ENCODE peak calls at places on chromosomes 6 and 20, in eight cellular contexts. P is NCI-H1694; J is NCI-H2029 treated with DMSO at 0.1 percent for 48 hours; C is spleen; V is stimulated activated naive B cell treated with anti-CD40 and anti-IgM and Interleukin-4, amounts not matched to agents 10 μg/mL and 1 μg/mL and 100 μg/mL, for 72 hours; U is B cell; N is mesothelial cell of epicardium; E is activated naive CD8-positive, alpha-beta T cell treated with anti-CD3 and anti-CD28 coated beads, Interleukin-2, amount 50 U/mL, for 24 hours. W is an unnamed sample.
A peak's percentile ranks its signal among the peaks of the same experiment; 100 is the strongest.

GRCh38 chr6:152050451-152051195 is 243.1 kb downstream of the ESR1 start:
- DNase-seq in P (no peak), J (no peak), C (no peak), V (no peak), U (no peak), N (no peak), E (no peak), W (no peak)

GRCh38 chr6:117138920-117139319 is 126.4 kb upstream of the VGLL2 start:
- DNase-seq in P (no peak), J (peak; percentile 92), C (no peak), V (no peak), U (no peak), N (no peak), E (no peak), W (no peak)

GRCh38 chr6:69732640-69733039 is 64.2 kb downstream of the LMBRD1 start:
- DNase-seq in P (peak; percentile 18), J (no peak), C (no peak), V (no peak), U (peak; percentile 10), N (no peak), E (no peak), W (no peak)

GRCh38 chr6:153673214-153673613 is 365.8 kb upstream of the OPRM1 start:
- DNase-seq in P (no peak), J (no peak), C (no peak), V (no peak), U (no peak), N (no peak), E (no peak), W (no peak)

GRCh38 chr20:21615617-21616080 is 89.8 kb upstream of the PAX1 start:
- DNase-seq in P (peak; percentile 10), J (no peak), C (no peak), V (peak; percentile 22), U (no peak), N (peak; percentile 70), E (peak; percentile 49), W (peak; percentile 76)

GRCh38 chr20:3233991-3234498 is 4.9 kb downstream of the SLC4A11 start:
- DNase-seq in P (no peak), J (no peak), C (peak; percentile 63), V (no peak), U (no peak), N (no peak), E (no peak), W (no peak)

GRCh38 chr6:105120570-105120969 is 59.2 kb downstream of the POPDC3 start:
- DNase-seq in P (no peak), J (no peak), C (no peak), V (no peak), U (no peak), N (no peak), E (no peak), W (no peak)

GRCh38 chr6:14596410-14596809 is 478.8 kb downstream of the CD83 start:
- DNase-seq in P (no peak), J (no peak), C (no peak), V (no peak), U (no peak), N (no peak), E (peak; percentile 18), W (no peak)

GRCh38 chr6:45423901-45424627 is 46.3 kb upstream of the SUPT3H start:
- DNase-seq in P (no peak), J (no peak), C (peak; percentile 89), V (peak; percentile 14), U (peak; percentile 27), N (no peak), E (peak; percentile 36), W (peak; percentile 45)

GRCh38 chr6:102848796-102849195 is 1455.3 kb downstream of the GRIK2 start:
- DNase-seq in P (no peak), J (no peak), C (no peak), V (no peak), U (no peak), N (no peak), E (no peak), W (no peak)